ENCODE peak calls at places on chromosomes 11 and 22, in four cellular contexts. One of them, this sample, is unnamed.

GRCh38 chr11:107957109-107957588 is 28.9 kb downstream of the RAB39A start:
- DNase-seq in activated CD4-positive, alpha-beta T cell treated with anti-CD3 and anti-CD28 coated beads, Interleukin-2, amount 50 U/mL, for 48 hours: no peak
- DNase-seq in H54: no peak
- DNase-seq in NB4: no peak
- DNase-seq in this sample: no peak

GRCh38 chr11:119874660-119875238 is 145.7 kb upstream of the NECTIN1 start:
- DNase-seq in activated CD4-positive, alpha-beta T cell treated with anti-CD3 and anti-CD28 coated beads, Interleukin-2, amount 50 U/mL, for 48 hours: no peak
- DNase-seq in H54: no peak
- DNase-seq in NB4: no peak
- DNase-seq in this sample: no peak

GRCh38 chr11:61598886-61599868 is 18.3 kb upstream of the SYT7 start:
- DNase-seq in activated CD4-positive, alpha-beta T cell treated with anti-CD3 and anti-CD28 coated beads, Interleukin-2, amount 50 U/mL, for 48 hours: no peak
- DNase-seq in H54: no peak
- DNase-seq in NB4: peak
- DNase-seq in this sample: no peak

GRCh38 chr22:33555814-33556522 is 364.3 kb downstream of the LARGE1 start:
- DNase-seq in activated CD4-positive, alpha-beta T cell treated with anti-CD3 and anti-CD28 coated beads, Interleukin-2, amount 50 U/mL, for 48 hours: no peak
- DNase-seq in H54: no peak
- DNase-seq in NB4: no peak
- DNase-seq in this sample: no peak

GRCh38 chr22:23565942-23566715 is 14.0 kb downstream of the IGLL1 start:
- DNase-seq in activated CD4-positive, alpha-beta T cell treated with anti-CD3 and anti-CD28 coated beads, Interleukin-2, amount 50 U/mL, for 48 hours: peak
- DNase-seq in H54: no peak
- DNase-seq in NB4: no peak
- DNase-seq in this sample: no peak

GRCh38 chr11:73414977-73415492 is 38.8 kb downstream of the RELT start:
- DNase-seq in activated CD4-positive, alpha-beta T cell treated with anti-CD3 and anti-CD28 coated beads, Interleukin-2, amount 50 U/mL, for 48 hours: no peak
- DNase-seq in H54: no peak
- DNase-seq in NB4: peak
- DNase-seq in this sample: no peak

GRCh38 chr11:3932698-3933097 is 77.2 kb downstream of the STIM1 start:
- DNase-seq in activated CD4-positive, alpha-beta T cell treated with anti-CD3 and anti-CD28 coated beads, Interleukin-2, amount 50 U/mL, for 48 hours: no peak
- DNase-seq in H54: no peak
- DNase-seq in NB4: no peak
- DNase-seq in this sample: no peak

GRCh38 chr11:113389288-113389687 is 1.7 kb downstream of the ANKK1 start:
- DNase-seq in activated CD4-positive, alpha-beta T cell treated with anti-CD3 and anti-CD28 coated beads, Interleukin-2, amount 50 U/mL, for 48 hours: no peak
- DNase-seq in H54: no peak
- DNase-seq in NB4: no peak
- DNase-seq in this sample: no peak

GRCh38 chr11:2775083-2775625 is 75.4 kb upstream of the KCNQ1OT1 start:
- DNase-seq in activated CD4-positive, alpha-beta T cell treated with anti-CD3 and anti-CD28 coated beads, Interleukin-2, amount 50 U/mL, for 48 hours: peak
- DNase-seq in H54: no peak
- DNase-seq in NB4: no peak
- DNase-seq in this sample: no peak

GRCh38 chr11:116787436-116787785 is 412 bp downstream of the ZPR1 start:
- DNase-seq in activated CD4-positive, alpha-beta T cell treated with anti-CD3 and anti-CD28 coated beads, Interleukin-2, amount 50 U/mL, for 48 hours: no peak
- DNase-seq in H54: no peak
- DNase-seq in NB4: no peak
- DNase-seq in this sample: no peak

GRCh38 chr11:96035744-96036087 is 111.8 kb upstream of the MTMR2 start:
- DNase-seq in activated CD4-positive, alpha-beta T cell treated with anti-CD3 and anti-CD28 coated beads, Interleukin-2, amount 50 U/mL, for 48 hours: no peak
- DNase-seq in H54: no peak
- DNase-seq in NB4: no peak
- DNase-seq in this sample: no peak

GRCh38 chr22:37940698-37941376 is 12.6 kb downstream of the C22orf23 start:
- DNase-seq in activated CD4-positive, alpha-beta T cell treated with anti-CD3 and anti-CD28 coated beads, Interleukin-2, amount 50 U/mL, for 48 hours: no peak
- DNase-seq in H54: no peak
- DNase-seq in NB4: peak
- DNase-seq in this sample: no peak

GRCh38 chr22:39514373-39514973 is 5.9 kb upstream of the ATF4 start:
- DNase-seq in activated CD4-positive, alpha-beta T cell treated with anti-CD3 and anti-CD28 coated beads, Interleukin-2, amount 50 U/mL, for 48 hours: peak
- DNase-seq in H54: no peak
- DNase-seq in NB4: peak
- DNase-seq in this sample: peak

GRCh38 chr11:85965202-85965601 is 103.7 kb downstream of the PICALM start:
- DNase-seq in activated CD4-positive, alpha-beta T cell treated with anti-CD3 and anti-CD28 coated beads, Interleukin-2, amount 50 U/mL, for 48 hours: no peak
- DNase-seq in H54: no peak
- DNase-seq in NB4: no peak
- DNase-seq in this sample: no peak

GRCh38 chr11:20075627-20076026 is 84.6 kb downstream of the DBX1 start:
- DNase-seq in activated CD4-positive, alpha-beta T cell treated with anti-CD3 and anti-CD28 coated beads, Interleukin-2, amount 50 U/mL, for 48 hours: no peak
- DNase-seq in H54: no peak
- DNase-seq in NB4: no peak
- DNase-seq in this sample: no peak

GRCh38 chr11:94511932-94512781 is at the start of gene C11orf97:
- DNase-seq in activated CD4-positive, alpha-beta T cell treated with anti-CD3 and anti-CD28 coated beads, Interleukin-2, amount 50 U/mL, for 48 hours: peak
- DNase-seq in H54: no peak
- DNase-seq in NB4: peak
- DNase-seq in this sample: peak

GRCh38 chr11:130548491-130548833 is 100.0 kb downstream of the ADAMTS15 start:
- DNase-seq in activated CD4-positive, alpha-beta T cell treated with anti-CD3 and anti-CD28 coated beads, Interleukin-2, amount 50 U/mL, for 48 hours: no peak
- DNase-seq in H54: no peak
- DNase-seq in NB4: no peak
- DNase-seq in this sample: no peak

GRCh38 chr11:45527898-45528297 is 137.5 kb downstream of the CHST1 start:
- DNase-seq in activated CD4-positive, alpha-beta T cell treated with anti-CD3 and anti-CD28 coated beads, Interleukin-2, amount 50 U/mL, for 48 hours: peak
- DNase-seq in H54: no peak
- DNase-seq in NB4: peak
- DNase-seq in this sample: no peak

GRCh38 chr22:46798366-46799057 is 36.1 kb downstream of the TBC1D22A start:
- DNase-seq in activated CD4-positive, alpha-beta T cell treated with anti-CD3 and anti-CD28 coated beads, Interleukin-2, amount 50 U/mL, for 48 hours: peak
- DNase-seq in H54: peak
- DNase-seq in NB4: peak
- DNase-seq in this sample: peak

GRCh38 chr11:12725863-12726666 is 51.8 kb downstream of the TEAD1 start:
- DNase-seq in activated CD4-positive, alpha-beta T cell treated with anti-CD3 and anti-CD28 coated beads, Interleukin-2, amount 50 U/mL, for 48 hours: no peak
- DNase-seq in H54: peak
- DNase-seq in NB4: no peak
- DNase-seq in this sample: no peak

GRCh38 chr11:93817426-93818348 is 32.7 kb downstream of the VSTM5 start:
- DNase-seq in activated CD4-positive, alpha-beta T cell treated with anti-CD3 and anti-CD28 coated beads, Interleukin-2, amount 50 U/mL, for 48 hours: no peak
- DNase-seq in H54: no peak
- DNase-seq in NB4: peak
- DNase-seq in this sample: no peak

GRCh38 chr11:77212314-77213007 is 84.4 kb downstream of the MYO7A start:
- DNase-seq in activated CD4-positive, alpha-beta T cell treated with anti-CD3 and anti-CD28 coated beads, Interleukin-2, amount 50 U/mL, for 48 hours: no peak
- DNase-seq in H54: no peak
- DNase-seq in NB4: no peak
- DNase-seq in this sample: no peak

GRCh38 chr11:65787649-65788622 is 1.1 kb downstream of the OVOL1 start:
- DNase-seq in activated CD4-positive, alpha-beta T cell treated with anti-CD3 and anti-CD28 coated beads, Interleukin-2, amount 50 U/mL, for 48 hours: no peak
- DNase-seq in H54: no peak
- DNase-seq in NB4: no peak
- DNase-seq in this sample: no peak

GRCh38 chr22:49640366-49641095 is 187.1 kb downstream of the BRD1 start:
- DNase-seq in activated CD4-positive, alpha-beta T cell treated with anti-CD3 and anti-CD28 coated beads, Interleukin-2, amount 50 U/mL, for 48 hours: no peak
- DNase-seq in H54: no peak
- DNase-seq in NB4: no peak
- DNase-seq in this sample: no peak

GRCh38 chr11:69337211-69337721 is 43.3 kb downstream of the MYEOV start:
- DNase-seq in activated CD4-positive, alpha-beta T cell treated with anti-CD3 and anti-CD28 coated beads, Interleukin-2, amount 50 U/mL, for 48 hours: peak
- DNase-seq in H54: no peak
- DNase-seq in NB4: no peak
- DNase-seq in this sample: peak

GRCh38 chr22:39316440-39317083 is 2.9 kb downstream of the RPL3 start:
- DNase-seq in activated CD4-positive, alpha-beta T cell treated with anti-CD3 and anti-CD28 coated beads, Interleukin-2, amount 50 U/mL, for 48 hours: peak
- DNase-seq in H54: peak
- DNase-seq in NB4: peak
- DNase-seq in this sample: peak

GRCh38 chr11:111526501-111526900 is 11.9 kb downstream of the HOATZ start:
- DNase-seq in activated CD4-positive, alpha-beta T cell treated with anti-CD3 and anti-CD28 coated beads, Interleukin-2, amount 50 U/mL, for 48 hours: no peak
- DNase-seq in H54: no peak
- DNase-seq in NB4: no peak
- DNase-seq in this sample: no peak

This sample was measured in stimulated activated naive CD4-positive, alpha-beta T cell treated with Interleukin-2 at 50 U/mL for 16 hours.